ENCODE peak calls at places on chromosomes 16 and 17, in five cellular contexts. S, I, W, V and X are unnamed samples.

GRCh38 chr16:57261806-57262205 is 16.7 kb downstream of the ARL2BP start:
- DNase-seq in V (no peak), S (no peak), I (no peak), W (no peak), X (no peak)

GRCh38 chr16:55711959-55712876 is 56.4 kb downstream of the SLC6A2 start:
- DNase-seq in S (peak; percentile 77), I (peak; percentile 81), W (peak; percentile 66), V (peak; percentile 44), X (peak; percentile 81)

GRCh38 chr17:72452286-72453173 is 331.7 kb downstream of the SOX9 start:
- DNase-seq in I (no peak), S (no peak), W (no peak), V (no peak), X (no peak)

GRCh38 chr16:49855822-49856740 is at the start of gene ZNF423:
- DNase-seq in I (no peak), V (no peak), S (no peak), W (no peak), X (peak; percentile 64)

GRCh38 chr16:88569614-88569984 is 604 bp upstream of the ZC3H18 start:
- DNase-seq in S (peak; percentile 13), W (no peak), V (no peak), I (no peak), X (no peak)

GRCh38 chr17:58005031-58005727 is 1.9 kb downstream of the SRSF1 start:
- DNase-seq in I (no peak), S (no peak), V (no peak), W (no peak), X (no peak)

GRCh38 chr17:36851230-36851629 is 86.0 kb upstream of the LHX1 start:
- DNase-seq in S (peak; percentile 54), I (no peak), W (no peak), V (peak; percentile 85), X (no peak)

GRCh38 chr16:66275795-66276428 is 90.6 kb upstream of the CDH5 start:
- DNase-seq in S (peak; percentile 84), I (peak; percentile 77), V (peak; percentile 97), W (peak; percentile 45), X (no peak)

GRCh38 chr17:14737984-14738651 is 437.2 kb downstream of the HS3ST3B1 start:
- DNase-seq in S (peak; percentile 87), V (peak; percentile 100), W (peak; percentile 36), I (no peak), X (peak; percentile 53)

GRCh38 chr17:74202879-74203432 is 522 bp upstream of the RPL38 start:
- DNase-seq in I (no peak), W (no peak), V (no peak), S (no peak), X (no peak)

GRCh38 chr17:63552211-63552610 is 1.9 kb downstream of the DCAF7 start:
- DNase-seq in S (no peak), W (peak; percentile 3), I (no peak), V (no peak), X (no peak)

GRCh38 chr16:50699345-50700159 is 6.1 kb downstream of the NOD2 start:
- DNase-seq in W (no peak), V (peak; percentile 98), S (peak; percentile 52), I (no peak), X (no peak)

GRCh38 chr16:85637808-85638186 is 24.7 kb downstream of the GSE1 start:
- DNase-seq in S (no peak), V (no peak), W (peak; percentile 79), I (no peak), X (no peak)

GRCh38 chr17:81655378-81656117 is 794 bp downstream of the PDE6G start:
- DNase-seq in I (no peak), W (no peak), V (no peak), S (no peak), X (no peak)

GRCh38 chr16:77273815-77274214 is 74.6 kb downstream of the SYCE1L start:
- DNase-seq in S (no peak), V (no peak), W (no peak), I (no peak), X (no peak)

GRCh38 chr16:27431773-27432599 is 30.0 kb downstream of the IL21R start:
- DNase-seq in V (peak; percentile 82), W (peak; percentile 21), I (peak; percentile 32), S (no peak), X (peak; percentile 1)

GRCh38 chr17:41618341-41619161 is 5.8 kb downstream of the KRT17 start:
- DNase-seq in I (no peak), S (no peak), V (peak; percentile 90), W (no peak), X (peak; percentile 2)

GRCh38 chr17:48095611-48096010 is 5.7 kb downstream of the CBX1 start:
- DNase-seq in W (no peak), V (no peak), S (no peak), I (no peak), X (no peak)

GRCh38 chr16:77788196-77789084 is at the start of gene VAT1L:
- DNase-seq in W (no peak), S (no peak), V (peak; percentile 5), I (peak; percentile 85), X (peak; percentile 75)

GRCh38 chr16:54879681-54880080 is 51.0 kb upstream of the IRX5 start:
- DNase-seq in V (peak; percentile 71), I (no peak), W (no peak), S (no peak), X (no peak)

GRCh38 chr17:7113273-7114071 is 1.1 kb downstream of the ASGR2 start:
- DNase-seq in V (no peak), S (no peak), W (no peak), I (no peak), X (no peak)

GRCh38 chr16:9061358-9061813 is 30.1 kb upstream of the HAPSTR1 start:
- DNase-seq in S (no peak), V (peak; percentile 27), I (no peak), W (no peak), X (no peak)

GRCh38 chr16:68444058-68444657 is 4.2 kb downstream of the SMPD3 start:
- DNase-seq in W (peak; percentile 52), I (peak; percentile 77), S (peak; percentile 70), V (peak; percentile 39), X (no peak)

GRCh38 chr17:75504347-75505151 is 10.8 kb downstream of the CASKIN2 start:
- DNase-seq in V (peak; percentile 20), S (peak; percentile 68), W (peak; percentile 66), I (peak; percentile 78), X (peak; percentile 54)

DNA sequence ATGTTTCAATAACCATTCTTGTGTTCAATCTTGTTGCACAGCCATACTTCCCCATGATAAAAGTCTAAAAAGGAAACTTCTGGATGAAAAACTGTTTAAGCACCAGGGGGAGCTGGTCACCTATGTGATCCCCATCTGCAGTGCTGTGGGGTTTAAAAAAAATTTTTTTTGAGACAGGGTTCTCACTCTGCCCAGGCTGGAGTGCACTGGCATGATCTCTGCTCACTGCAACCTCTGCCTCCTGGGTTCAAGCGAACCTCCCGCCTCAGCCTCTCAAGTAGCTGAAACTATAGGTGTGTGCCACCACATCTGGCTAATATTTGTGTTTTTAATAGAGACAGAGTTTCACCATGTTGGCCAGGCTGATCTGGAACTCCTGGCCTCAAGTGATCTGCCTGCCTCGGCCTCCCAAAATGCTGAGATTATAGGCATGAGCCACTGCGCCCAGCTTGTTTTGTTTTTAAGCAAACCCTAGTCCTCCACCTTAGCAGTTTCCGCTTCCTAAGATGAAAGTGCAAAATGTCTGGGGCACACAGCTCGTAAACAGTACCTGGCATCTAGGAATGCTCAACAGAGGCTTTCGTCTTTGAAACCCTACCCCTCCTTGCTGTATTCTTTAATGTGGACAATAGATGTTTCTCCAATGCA is 25.4 kb downstream of the DNAJA2 start:
- DNase-seq in V (peak; percentile 33), W (peak; percentile 26), I (no peak), S (peak; percentile 66), X (no peak)
- TF ChIP-seq CTCF in V (peak; percentile 58), W (no peak), I (no peak), S (peak; percentile 57), X (peak; percentile 44)

DNA sequence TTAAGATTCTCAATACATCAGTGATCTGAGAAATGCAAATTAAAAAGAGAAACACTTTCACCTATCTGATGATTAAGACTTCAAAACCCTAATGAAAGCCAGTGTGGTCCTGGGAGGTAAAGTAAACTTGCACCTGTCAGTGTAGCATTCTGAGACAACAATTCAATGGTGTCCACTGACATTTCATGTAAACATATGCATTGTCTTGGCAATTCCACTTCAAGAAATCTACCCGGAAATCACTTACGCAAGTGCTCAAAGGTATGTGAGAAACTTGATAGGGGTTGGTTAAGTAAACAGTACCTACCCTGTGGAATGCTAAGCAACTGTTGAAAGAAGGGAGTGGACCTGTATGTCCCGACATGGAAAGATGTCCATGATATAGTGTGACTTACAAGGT is 2.1 kb downstream of the ST6GALNAC1 start:
- DNase-seq in S (peak; percentile 65), V (peak; percentile 92), W (no peak), I (no peak), X (no peak)
- TF ChIP-seq CTCF in S (no peak), V (no peak), W (no peak), I (no peak), X (no peak)

GRCh38 chr17:42675984-42676423 is 790 bp downstream of the PLEKHH3 start:
- DNase-seq in W (peak; percentile 82), I (no peak), V (no peak), S (peak; percentile 84), X (peak; percentile 59)

GRCh38 chr17:42676424-42677011 is at the start of gene PLEKHH3:
- DNase-seq in S (no peak), W (no peak), I (peak; percentile 85), V (no peak), X (peak; percentile 66)

GRCh38 chr17:42675348-42675983 is 1.3 kb downstream of the PLEKHH3 start:
- DNase-seq in S (peak; percentile 39), V (no peak), I (peak; percentile 65), W (peak; percentile 77), X (no peak)

GRCh38 chr17:42677921-42678781 is 1.4 kb upstream of the PLEKHH3 start:
- DNase-seq in V (peak; percentile 58), W (peak; percentile 85), S (peak; percentile 95), I (peak; percentile 92), X (peak; percentile 96)

DNA sequence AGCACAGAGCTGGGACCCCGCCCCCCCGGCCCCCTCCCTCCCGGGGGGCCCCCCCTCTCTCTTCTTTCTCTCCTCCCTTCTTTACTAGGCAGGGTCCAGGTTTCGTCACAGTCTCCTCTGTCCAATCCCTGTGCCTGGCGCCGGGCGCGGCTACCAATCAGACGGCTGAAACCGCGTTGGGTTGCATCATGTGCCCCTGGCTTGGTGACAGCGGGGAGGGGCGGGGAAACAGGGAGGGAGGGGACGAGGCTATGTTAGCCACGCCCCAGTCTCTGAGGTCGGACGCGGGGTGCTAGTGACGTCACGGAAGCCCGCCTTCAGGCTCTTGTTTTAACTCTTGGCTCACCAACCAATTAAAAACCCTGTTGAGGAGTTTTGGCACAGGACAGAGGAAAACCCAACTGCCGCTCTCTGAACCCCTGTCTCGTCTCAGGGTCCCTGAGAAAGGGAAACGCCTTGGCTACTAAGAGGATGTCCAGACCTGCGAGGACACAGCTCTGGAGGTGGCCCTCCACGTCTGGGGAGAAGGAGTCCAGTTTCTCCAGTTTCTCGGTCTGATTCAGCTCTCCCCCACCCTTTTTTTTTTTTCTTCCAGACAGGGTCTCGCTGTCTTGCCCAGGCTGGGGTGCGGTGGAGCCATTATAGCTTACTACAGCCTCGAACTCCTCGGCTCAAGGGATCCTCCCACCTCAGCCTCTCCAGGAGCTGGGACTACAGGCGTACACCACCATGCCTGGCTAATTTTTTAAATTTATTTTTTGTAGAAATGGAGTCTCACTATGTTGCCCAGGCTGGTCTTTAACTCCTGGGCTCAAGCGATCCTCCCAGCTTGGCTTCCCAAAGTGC is 441 bp upstream of the PLEKHH3 start:
- DNase-seq in V (peak; percentile 96), S (peak; percentile 100), W (peak; percentile 100), I (peak; percentile 96), X (peak; percentile 99)
- TF ChIP-seq CTCF in V (no peak), S (no peak), W (no peak), I (no peak), X (no peak)

DNA sequence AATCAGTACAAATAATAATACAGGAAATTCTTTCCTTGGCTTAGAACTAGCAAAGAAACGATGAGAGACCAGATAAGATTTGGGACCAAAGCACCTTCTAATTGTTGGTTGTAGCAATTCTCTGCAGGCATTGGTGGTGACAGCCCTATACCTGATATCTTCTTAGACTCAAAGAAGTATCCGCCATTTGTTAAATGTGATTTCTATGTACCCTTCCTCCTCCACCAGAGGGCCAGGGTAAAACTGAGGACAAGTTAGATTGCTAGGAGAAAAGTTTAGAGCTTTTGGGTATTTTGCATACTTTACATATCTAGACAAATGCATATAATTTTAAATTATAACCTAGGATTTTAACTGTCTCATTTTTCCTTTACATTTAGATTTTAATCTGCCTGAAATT is 304.3 kb downstream of the HS3ST4 start:
- DNase-seq in W (no peak), I (no peak), V (no peak), S (no peak), X (no peak)
- TF ChIP-seq CTCF in W (no peak), I (no peak), V (no peak), S (no peak), X (peak; percentile 39)